ENCODE peak calls at places on chromosomes 6 and 20, in five cellular contexts. S is GM12878, P is K562, D is HepG2, A is H1. F is an unnamed sample.

GRCh38 chr20:10910535-10911239 is 236.9 kb upstream of the JAG1 start:
- DNase-seq in S (no peak), P (no peak), D (no peak), A (no peak), F (no peak)

GRCh38 chr6:51855310-51856082 is 231.9 kb downstream of the PKHD1 start:
- DNase-seq in S (peak; percentile 11), P (peak; percentile 74), D (peak; percentile 79), A (no peak), F (peak; percentile 41)

GRCh38 chr20:44856847-44857448 is 28.6 kb upstream of the YWHAB start:
- DNase-seq in S (no peak), P (peak; percentile 55), D (no peak), A (peak; percentile 27), F (no peak)

GRCh38 chr6:168713839-168714238 is 272.9 kb downstream of the SMOC2 start:
- DNase-seq in S (no peak), P (peak; percentile 21), D (peak; percentile 47), A (no peak), F (peak; percentile 49)

GRCh38 chr6:105603779-105604592 is 201.1 kb upstream of the PREP start:
- DNase-seq in S (no peak), P (no peak), D (no peak), A (no peak), F (no peak)

GRCh38 chr6:75796723-75797122 is 47.7 kb downstream of the MYO6 start:
- DNase-seq in S (no peak), P (no peak), D (no peak), A (no peak), F (no peak)

GRCh38 chr6:125154184-125155135 is 887 bp downstream of the TPD52L1 start:
- DNase-seq in S (no peak), P (peak; percentile 78), D (peak; percentile 7), A (peak; percentile 69), F (peak; percentile 51)

GRCh38 chr6:150867117-150867516 is 1.6 kb downstream of the MTHFD1L start:
- DNase-seq in S (no peak), P (no peak), D (no peak), A (no peak), F (no peak)

GRCh38 chr20:41508335-41508734 is 109.8 kb downstream of the CHD6 start:
- DNase-seq in S (no peak), P (no peak), D (no peak), A (no peak), F (no peak)

GRCh38 chr6:105676837-105677236 is 274.0 kb upstream of the PREP start:
- DNase-seq in S (no peak), P (no peak), D (no peak), A (no peak), F (no peak)

GRCh38 chr20:36491901-36492617 is 49.3 kb upstream of the MYL9 start:
- DNase-seq in S (no peak), P (no peak), D (no peak), A (no peak), F (no peak)

GRCh38 chr6:11366934-11367637 is 134.6 kb upstream of the NEDD9 start:
- DNase-seq in S (no peak), P (no peak), D (no peak), A (no peak), F (no peak)

GRCh38 chr6:106976270-106976669 is 1.7 kb upstream of the CD24 start:
- DNase-seq in S (no peak), P (no peak), D (no peak), A (no peak), F (no peak)

GRCh38 chr6:129725341-129725740 is 15.4 kb upstream of the ARHGAP18 start:
- DNase-seq in S (no peak), P (no peak), D (no peak), A (no peak), F (no peak)

GRCh38 chr20:33721391-33722140 is 1.5 kb upstream of the PXMP4 start:
- DNase-seq in S (no peak), P (no peak), D (peak; percentile 54), A (no peak), F (no peak)

GRCh38 chr20:10419550-10420133 is 14.4 kb downstream of the MKKS start:
- DNase-seq in S (no peak), P (peak; percentile 19), D (no peak), A (no peak), F (peak; percentile 76)

GRCh38 chr20:43722153-43722505 is 4.7 kb downstream of the GTSF1L start:
- DNase-seq in S (no peak), P (no peak), D (no peak), A (no peak), F (no peak)

DNA sequence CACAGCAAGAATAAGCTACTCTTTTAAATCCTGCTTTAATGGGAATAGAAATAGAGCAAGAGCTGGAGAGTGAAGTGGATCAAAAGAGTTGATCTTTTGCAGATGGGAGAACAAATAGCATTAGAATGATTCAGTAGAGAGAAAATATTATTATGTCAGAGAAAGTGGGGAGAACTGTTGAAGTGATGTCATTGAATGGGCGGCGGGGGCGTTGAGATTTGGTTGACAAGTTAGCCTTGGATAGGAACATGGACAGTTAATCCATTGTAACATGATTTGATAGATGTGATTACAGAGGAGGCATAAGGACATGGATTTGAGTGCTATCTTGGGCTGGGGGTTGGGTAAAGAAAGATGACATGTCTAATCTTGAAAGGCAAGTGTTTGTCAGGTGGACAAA is 9.2 kb downstream of the ATAT1 start:
- DNase-seq in S (no peak), P (no peak), D (no peak), A (no peak), F (no peak)
- H3K4me3 ChIP-seq in S (no peak overlapping the region), P (no peak overlapping the region), D (no peak overlapping the region), A (no peak overlapping the region), F (no peak overlapping the region)

GRCh38 chr20:6562111-6562510 is 205.4 kb upstream of the BMP2 start:
- DNase-seq in S (no peak), P (no peak), D (no peak), A (no peak), F (no peak)
- TF ChIP-seq ZNF274 in S (no peak), P (no peak), D (no peak), A (no peak), F (no peak)

DNA sequence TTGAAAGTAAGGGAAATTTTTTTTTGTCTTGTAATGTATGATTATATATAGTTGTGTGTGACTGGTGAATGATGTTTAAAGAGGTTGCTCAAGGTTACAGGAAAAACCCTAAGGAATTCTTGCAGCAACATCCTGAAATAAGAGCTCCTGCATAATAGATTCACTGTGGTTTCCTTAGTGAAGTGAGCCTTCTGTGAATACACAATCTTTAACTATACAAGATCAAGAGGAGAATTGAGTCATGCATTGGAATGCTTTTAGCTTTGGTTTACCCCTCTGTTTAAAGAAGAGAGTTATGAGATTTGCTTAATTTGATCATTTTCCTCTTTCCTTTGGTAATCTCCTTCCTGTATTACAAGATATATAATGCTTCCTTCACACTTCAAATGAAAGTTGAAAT is 141.6 kb upstream of the EYA4 start:
- DNase-seq in S (no peak), P (no peak), D (peak; percentile 93), A (no peak), F (peak; percentile 83)
- TF ChIP-seq SRF in S (no peak), P (no peak), D (no peak), A (no peak), F (no peak)

GRCh38 chr6:111700135-111700690 is 94.5 kb upstream of the TRAF3IP2 start:
- DNase-seq in S (no peak), P (no peak), D (no peak), A (no peak), F (no peak)
- H3K4me3 ChIP-seq in S (no peak overlapping the region), P (no peak overlapping the region), D (no peak overlapping the region), A (no peak overlapping the region), F (no peak overlapping the region)

GRCh38 chr6:6634735-6635075 is 46.2 kb downstream of the LY86 start:
- DNase-seq in S (no peak), P (no peak), D (no peak), A (no peak), F (no peak)

GRCh38 chr6:6635291-6635690 is 46.8 kb downstream of the LY86 start:
- DNase-seq in S (no peak), P (no peak), D (no peak), A (no peak), F (no peak)

GRCh38 chr6:6635869-6636268 is 47.3 kb downstream of the LY86 start:
- DNase-seq in S (peak; percentile 43), P (no peak), D (no peak), A (no peak), F (no peak)

GRCh38 chr6:6631526-6632276 is 43.2 kb downstream of the LY86 start:
- DNase-seq in S (no peak), P (no peak), D (no peak), A (no peak), F (no peak)

DNA sequence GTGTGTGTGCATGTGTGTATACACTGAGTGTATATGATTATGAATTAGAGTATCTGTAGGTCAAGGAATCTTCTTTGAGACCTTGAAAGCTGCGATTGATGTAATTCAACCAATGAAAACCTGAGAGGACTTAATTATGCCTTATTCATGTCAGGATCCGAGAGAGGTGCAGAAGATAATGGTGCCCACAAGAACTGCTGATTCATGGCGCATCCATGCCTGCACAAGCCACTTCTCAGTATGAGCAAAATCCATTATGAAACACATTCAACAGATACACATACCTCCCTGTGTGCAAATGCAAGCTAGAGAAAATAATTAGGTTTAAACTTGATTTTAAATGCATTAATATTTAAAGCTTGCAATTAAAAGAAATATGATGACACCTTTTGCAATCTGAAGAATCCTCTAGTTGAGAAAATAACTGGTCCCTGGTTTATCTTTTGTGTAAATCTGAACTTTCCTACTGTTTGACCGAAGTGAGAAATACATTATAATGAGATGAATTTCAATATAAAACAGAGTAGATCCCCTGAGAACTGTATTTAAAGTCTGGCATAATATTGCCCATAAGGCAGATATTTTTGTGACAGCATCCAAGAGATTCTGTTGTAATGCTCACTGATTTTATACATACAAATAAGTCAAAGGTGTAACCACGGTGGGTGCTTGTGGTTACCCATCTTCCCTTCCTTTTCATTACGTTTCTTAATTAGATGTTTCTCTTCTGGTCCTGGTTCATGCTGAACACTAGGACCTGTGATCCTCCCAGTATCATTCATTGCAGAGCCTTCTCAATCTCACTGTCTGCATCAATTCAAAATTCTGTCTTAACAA is 45.6 kb downstream of the LY86 start:
- DNase-seq in S (no peak), P (no peak), D (no peak), A (no peak), F (no peak)
- TF ChIP-seq ZNF274 in S (no peak), P (no peak), D (no peak), A (no peak), F (no peak)

GRCh38 chr6:157272372-157272771 is 50.9 kb downstream of the TMEM242 start:
- DNase-seq in S (no peak), P (no peak), D (no peak), A (no peak), F (no peak)

GRCh38 chr6:157271911-157272310 is 51.4 kb downstream of the TMEM242 start:
- DNase-seq in S (no peak), P (no peak), D (no peak), A (no peak), F (no peak)

GRCh38 chr6:157273756-157274088 is 49.6 kb downstream of the TMEM242 start:
- DNase-seq in S (no peak), P (peak; percentile 77), D (peak; percentile 41), A (no peak), F (peak; percentile 31)

GRCh38 chr6:157274116-157274470 is 49.2 kb downstream of the TMEM242 start:
- DNase-seq in S (no peak), P (no peak), D (no peak), A (no peak), F (no peak)

GRCh38 chr6:157272866-157273755 is 50.2 kb downstream of the TMEM242 start:
- DNase-seq in S (no peak), P (peak; percentile 25), D (peak; percentile 48), A (no peak), F (no peak)
- TF ChIP-seq SRF in S (no peak), P (no peak), D (no peak), A (no peak), F (no peak)